ENCODE peak calls at places on chromosomes 13 and 19, in ten cellular contexts. N, U, P, B, M, S, Q, T, Y and E are unnamed samples.

GRCh38 chr19:37941820-37942515 is 35.0 kb downstream of the SIPA1L3 start:
- DNase-seq in N (no peak), U (no peak), P (no peak), B (no peak), M (no peak), S (no peak), Q (no peak), T (peak), Y (no peak), E (no peak)

GRCh38 chr13:26829716-26830115 is 69.1 kb upstream of the GPR12 start:
- DNase-seq in N (no peak), U (no peak), P (no peak), B (no peak), M (no peak), S (no peak), Q (no peak), T (no peak), Y (no peak), E (no peak)

GRCh38 chr13:23796546-23796945 is 92.7 kb downstream of the MIPEP start:
- DNase-seq in N (no peak), U (peak), P (no peak), B (peak), M (no peak), S (no peak), Q (no peak), T (no peak), Y (no peak), E (no peak)

GRCh38 chr13:95643009-95643408 is 1.5 kb downstream of the DZIP1 start:
- DNase-seq in N (no peak), U (no peak), P (no peak), B (no peak), M (no peak), S (peak), Q (no peak), T (no peak), Y (no peak), E (no peak)

GRCh38 chr13:50685491-50685890 is 158.0 kb downstream of the DLEU7 start:
- DNase-seq in N (no peak), U (peak), P (no peak), B (peak), M (no peak), S (no peak), Q (no peak), T (no peak), Y (no peak), E (peak)

GRCh38 chr19:11279505-11280236 is 16.3 kb upstream of the TSPAN16 start:
- DNase-seq in N (no peak), U (peak), P (peak), B (no peak), M (peak), S (no peak), Q (peak), T (no peak), Y (peak), E (no peak)

GRCh38 chr19:33621065-33621785 is 528 bp upstream of the CHST8 start:
- DNase-seq in N (no peak), U (no peak), P (no peak), B (peak), M (no peak), S (no peak), Q (no peak), T (peak), Y (no peak), E (peak)

GRCh38 chr19:6292006-6292405 is 12.2 kb upstream of the MLLT1 start:
- DNase-seq in N (no peak), U (no peak), P (no peak), B (no peak), M (no peak), S (no peak), Q (no peak), T (no peak), Y (no peak), E (no peak)

GRCh38 chr19:38838208-38838985 is 6.8 kb upstream of the ECH1 start:
- DNase-seq in N (peak), U (no peak), P (no peak), B (peak), M (peak), S (no peak), Q (peak), T (peak), Y (no peak), E (peak)

GRCh38 chr19:9735986-9736385 is 32.6 kb downstream of the ZNF846 start:
- DNase-seq in N (no peak), U (no peak), P (no peak), B (no peak), M (no peak), S (no peak), Q (no peak), T (no peak), Y (no peak), E (peak)

GRCh38 chr19:11025997-11026396 is 63.3 kb upstream of the LDLR start:
- DNase-seq in N (no peak), U (no peak), P (no peak), B (no peak), M (no peak), S (no peak), Q (no peak), T (no peak), Y (no peak), E (no peak)

GRCh38 chr13:74074723-74075122 is 59.5 kb downstream of the KLF12 start:
- DNase-seq in N (no peak), U (no peak), P (no peak), B (peak), M (no peak), S (no peak), Q (no peak), T (no peak), Y (no peak), E (no peak)

GRCh38 chr19:57850553-57851017 is 926 bp downstream of the ZNF587 start:
- DNase-seq in N (peak), U (peak), P (no peak), B (peak), M (peak), S (peak), Q (peak), T (no peak), Y (no peak), E (peak)

GRCh38 chr13:41008349-41008980 is 10.7 kb downstream of the ELF1 start:
- DNase-seq in N (no peak), U (peak), P (no peak), B (peak), M (no peak), S (no peak), Q (no peak), T (no peak), Y (no peak), E (no peak)

GRCh38 chr19:49997709-49998108 is 27.5 kb downstream of the VRK3 start:
- DNase-seq in N (no peak), U (peak), P (no peak), B (peak), M (peak), S (no peak), Q (no peak), T (no peak), Y (no peak), E (peak)